ENCODE peak calls at places on chromosomes 7 and 10, in ten cellular contexts. L is HEK293T; H is retina; R is activated T-cell treated with anti-CD3 and anti-CD28 coated beads, Interleukin-2, amount 50 U/mL, for 48 hours; M is epithelial cell of esophagus; B is breast epithelium; A is GM13976; T is activated T-helper 1 cell treated with anti-CD3 and anti-CD28 coated beads, Interleukin-12 subunit alpha, Interleukin-12 subunit beta, Interleukin-2, Interleukin-4 antibody, amounts not matched to agents 30 ng/mL and 10 ng/mL and 1 ng/mL, durations not matched to agents 14 hours and 24 hours and 36 hours; D is right lobe of liver; K is heart left ventricle. G is an unnamed sample.

GRCh38 chr7:1580422-1581030 is 10.7 kb upstream of the PSMG3 start:
- DNase-seq in L (no peak), H (no peak), R (no peak), M (no peak), B (no peak), A (no peak), T (no peak), D (no peak), K (no peak), G (no peak)

GRCh38 chr10:34088208-34088794 is 726.8 kb downstream of the PARD3 start:
- DNase-seq in L (no peak), H (no peak), R (no peak), M (no peak), B (no peak), A (no peak), T (no peak), D (no peak), K (no peak), G (no peak)

GRCh38 chr10:97279121-97279815 is 13.2 kb downstream of the ARHGAP19 start:
- DNase-seq in L (no peak), H (no peak), R (no peak), M (peak), B (no peak), A (no peak), T (no peak), D (no peak), K (no peak), G (no peak)

GRCh38 chr7:141562972-141563371 is 11.8 kb downstream of the AGK start:
- DNase-seq in L (no peak), H (no peak), R (no peak), M (no peak), B (no peak), A (no peak), T (no peak), D (no peak), K (no peak), G (no peak)

GRCh38 chr10:103795634-103796265 is 59.6 kb downstream of the SH3PXD2A start:
- DNase-seq in L (no peak), H (no peak), R (no peak), M (no peak), B (no peak), A (no peak), T (no peak), D (no peak), K (no peak), G (no peak)

GRCh38 chr7:153529100-153529499 is 523.1 kb upstream of the DPP6 start:
- DNase-seq in L (no peak), H (no peak), R (no peak), M (no peak), B (no peak), A (no peak), T (no peak), D (no peak), K (no peak), G (no peak)

GRCh38 chr10:18737841-18738240 is 78.6 kb downstream of the ARL5B start:
- DNase-seq in L (no peak), H (no peak), R (no peak), M (no peak), B (no peak), A (no peak), T (no peak), D (no peak), K (no peak), G (no peak)

GRCh38 chr7:143250822-143251221 is 12.4 kb upstream of the GSTK1 start:
- DNase-seq in L (no peak), H (no peak), R (no peak), M (no peak), B (no peak), A (no peak), T (no peak), D (no peak), K (no peak), G (no peak)

GRCh38 chr7:24936121-24936824 is 43.7 kb downstream of the OSBPL3 start:
- DNase-seq in L (no peak), H (no peak), R (no peak), M (no peak), B (no peak), A (peak), T (no peak), D (no peak), K (no peak), G (no peak)

GRCh38 chr10:11097686-11098085 is 80.0 kb downstream of the CELF2 start:
- DNase-seq in L (no peak), H (no peak), R (peak), M (no peak), B (no peak), A (peak), T (no peak), D (no peak), K (no peak), G (no peak)

GRCh38 chr10:3081383-3081981 is 14.1 kb downstream of the PFKP start:
- DNase-seq in L (no peak), H (no peak), R (no peak), M (no peak), B (peak), A (no peak), T (no peak), D (no peak), K (no peak), G (no peak)

GRCh38 chr7:158413962-158414961 is 173.4 kb downstream of the PTPRN2 start:
- DNase-seq in L (no peak), H (peak), R (no peak), M (peak), B (peak), A (no peak), T (no peak), D (no peak), K (no peak), G (no peak)

GRCh38 chr10:116427671-116428070 is at the start of gene PNLIPRP3:
- DNase-seq in L (no peak), H (no peak), R (no peak), M (peak), B (no peak), A (no peak), T (no peak), D (no peak), K (no peak), G (no peak)

GRCh38 chr10:1451362-1451888 is 285.9 kb downstream of the ADARB2 start:
- DNase-seq in L (no peak), H (no peak), R (no peak), M (no peak), B (no peak), A (no peak), T (no peak), D (no peak), K (no peak), G (no peak)

GRCh38 chr10:26439436-26440090 is 1.4 kb downstream of the APBB1IP start:
- DNase-seq in L (no peak), H (no peak), R (no peak), M (no peak), B (no peak), A (no peak), T (no peak), D (no peak), K (no peak), G (no peak)

GRCh38 chr10:61330669-61331068 is 122.5 kb downstream of the TMEM26 start:
- DNase-seq in L (no peak), H (no peak), R (no peak), M (no peak), B (no peak), A (no peak), T (no peak), D (no peak), K (no peak), G (no peak)

GRCh38 chr10:2928219-2928840 is 139.0 kb upstream of the PFKP start:
- DNase-seq in L (peak), H (peak), R (peak), M (peak), B (peak), A (peak), T (peak), D (no peak), K (peak), G (no peak)

GRCh38 chr10:614772-615582 is 74.5 kb downstream of the DIP2C start:
- DNase-seq in L (no peak), H (no peak), R (no peak), M (no peak), B (no peak), A (no peak), T (no peak), D (no peak), K (peak), G (no peak)

GRCh38 chr7:50331564-50332208 is 27.2 kb downstream of the IKZF1 start:
- DNase-seq in L (no peak), H (no peak), R (peak), M (peak), B (no peak), A (peak), T (no peak), D (no peak), K (no peak), G (no peak)